ENCODE peak calls at places on chromosomes 16 and 17, in eight cellular contexts. U, F, X, L, E, Q, A and V are unnamed samples.

GRCh38 chr17:66040402-66040801 is 151.5 kb downstream of the CEP112 start:
- DNase-seq in L (no peak), A (no peak), E (no peak), X (no peak), F (no peak), U (peak), Q (peak), V (peak)

GRCh38 chr17:43966276-43966675 is 12.5 kb upstream of the PYY start:
- DNase-seq in U (no peak), X (no peak), L (no peak), A (no peak), Q (no peak), F (no peak), E (no peak), V (no peak)

GRCh38 chr17:77356690-77357201 is 216.0 kb downstream of the SEC14L1 start:
- DNase-seq in X (peak), Q (no peak), U (no peak), F (no peak), A (no peak), E (peak), L (no peak), V (no peak)

GRCh38 chr17:34847939-34848338 is 113.3 kb downstream of the CCT6B start:
- DNase-seq in Q (no peak), E (no peak), A (no peak), U (no peak), L (no peak), F (no peak), X (no peak), V (no peak)

GRCh38 chr17:6636616-6637457 is 3.7 kb downstream of the KIAA0753 start:
- DNase-seq in Q (no peak), A (no peak), F (no peak), E (no peak), U (no peak), X (no peak), L (no peak), V (no peak)

GRCh38 chr17:81251091-81251942 is 12.2 kb downstream of the NDUFAF8 start:
- DNase-seq in A (peak), E (peak), F (no peak), L (no peak), U (no peak), Q (no peak), X (no peak), V (no peak)

GRCh38 chr17:77487211-77487629 is 346.5 kb downstream of the SEC14L1 start:
- DNase-seq in L (no peak), Q (no peak), U (no peak), E (no peak), F (no peak), A (peak), X (no peak), V (no peak)

GRCh38 chr17:5226940-5227878 is 7.5 kb downstream of the SCIMP start:
- DNase-seq in F (no peak), A (no peak), Q (no peak), E (no peak), X (no peak), U (no peak), L (no peak), V (no peak)

GRCh38 chr17:50443492-50444051 is 17.6 kb downstream of the ACSF2 start:
- DNase-seq in X (no peak), F (no peak), L (no peak), Q (no peak), E (peak), U (no peak), A (no peak), V (no peak)

GRCh38 chr16:84482951-84483881 is 21.2 kb downstream of the MEAK7 start:
- DNase-seq in X (no peak), E (no peak), Q (no peak), U (peak), A (no peak), F (no peak), L (no peak), V (no peak)

GRCh38 chr17:4691686-4692085 is 12.3 kb downstream of the PELP1 start:
- DNase-seq in L (no peak), E (no peak), U (no peak), F (no peak), Q (no peak), A (no peak), X (no peak), V (no peak)

GRCh38 chr17:82611140-82612058 is 36.8 kb downstream of the WDR45B start:
- DNase-seq in A (no peak), E (peak), F (no peak), Q (no peak), L (no peak), U (no peak), X (no peak), V (no peak)

GRCh38 chr16:88527937-88528743 is 42.1 kb upstream of the ZC3H18 start:
- DNase-seq in A (peak), E (no peak), Q (no peak), X (no peak), U (no peak), F (no peak), L (no peak), V (no peak)

GRCh38 chr17:56690441-56691291 is 97.2 kb downstream of the NOG start:
- DNase-seq in U (no peak), X (no peak), Q (no peak), L (no peak), E (no peak), A (no peak), F (no peak), V (no peak)
- TF ChIP-seq CTCF in U (no peak), X (no peak), Q (no peak), L (no peak), E (no peak), A (no peak), F (no peak), V (no peak)

GRCh38 chr17:42051645-42052044 is 1.2 kb upstream of the C17orf113 start:
- DNase-seq in Q (peak), L (no peak), A (no peak), X (no peak), U (no peak), F (no peak), E (no peak), V (no peak)

GRCh38 chr17:42052478-42052877 is 2.1 kb upstream of the C17orf113 start:
- DNase-seq in E (no peak), U (no peak), L (no peak), A (no peak), F (no peak), Q (no peak), X (no peak), V (no peak)

GRCh38 chr17:42051013-42051400 is 606 bp upstream of the C17orf113 start:
- DNase-seq in U (no peak), X (no peak), E (no peak), A (no peak), Q (no peak), L (no peak), F (no peak), V (no peak)

GRCh38 chr17:42049834-42050359 is 504 bp downstream of the C17orf113 start:
- DNase-seq in E (no peak), U (no peak), F (no peak), A (no peak), Q (no peak), X (no peak), L (no peak), V (no peak)

DNA sequence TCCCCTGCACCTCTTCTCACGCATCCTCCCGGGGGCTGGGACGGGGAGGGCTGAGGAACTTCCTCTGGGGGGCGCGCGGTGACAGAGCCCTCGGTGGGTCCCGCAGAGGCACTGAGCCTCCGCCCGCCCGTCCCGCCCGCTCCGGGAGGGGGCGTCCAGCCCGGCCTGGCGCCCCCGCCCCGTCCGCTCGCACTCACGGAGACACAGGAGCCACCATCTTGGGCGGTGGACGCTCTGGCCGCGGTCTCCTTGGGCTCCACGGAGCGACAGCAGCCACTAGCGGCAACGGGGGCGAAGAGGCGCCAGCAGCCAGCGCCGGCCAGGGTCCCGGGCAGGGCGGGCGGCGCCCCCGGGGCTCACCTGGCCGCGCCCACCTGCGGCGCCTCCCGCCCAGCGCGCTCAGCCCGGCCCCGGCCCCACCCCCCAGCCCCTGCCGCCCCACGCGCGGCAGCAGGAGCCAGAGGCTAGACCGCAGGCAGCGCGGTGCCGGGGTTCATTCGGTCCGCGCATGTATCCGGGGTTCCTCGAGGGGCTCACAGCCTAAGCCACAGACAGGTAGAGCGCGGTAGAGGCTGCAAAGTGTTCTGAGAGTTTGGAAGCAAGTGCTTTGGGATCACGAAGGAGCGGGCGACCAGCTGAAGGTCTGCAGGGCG is at the start of gene C17orf113:
- DNase-seq in F (no peak), X (peak), L (peak), U (peak), E (peak), A (peak), Q (peak), V (peak)
- TF ChIP-seq CTCF in F (peak), X (no peak), L (peak), U (no peak), E (peak), A (peak), Q (peak), V (peak)

DNA sequence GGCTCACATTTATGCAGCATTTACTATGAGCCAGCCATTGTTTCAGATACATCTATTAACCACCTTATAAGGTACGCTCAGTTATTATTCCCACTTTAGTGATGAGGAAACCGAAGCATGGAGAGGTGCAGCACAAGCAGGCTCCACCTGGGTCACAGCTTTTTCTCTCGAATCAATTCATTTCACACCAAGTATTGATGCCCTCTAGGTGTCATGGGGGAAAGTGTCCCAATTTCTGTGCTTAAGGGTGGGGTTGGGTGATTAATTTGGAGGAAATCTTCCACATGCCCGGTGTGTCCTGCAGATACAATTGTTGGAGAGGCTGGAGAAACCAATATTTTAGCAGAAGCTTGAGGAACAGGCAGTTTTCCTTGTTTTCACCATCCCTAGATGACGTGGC is 62.7 kb upstream of the DNAJA2 start:
- DNase-seq in X (no peak), U (no peak), A (no peak), F (no peak), E (no peak), L (no peak), Q (no peak), V (no peak)
- TF ChIP-seq CTCF in X (no peak), U (no peak), A (no peak), F (no peak), E (no peak), L (no peak), Q (no peak), V (no peak)

DNA sequence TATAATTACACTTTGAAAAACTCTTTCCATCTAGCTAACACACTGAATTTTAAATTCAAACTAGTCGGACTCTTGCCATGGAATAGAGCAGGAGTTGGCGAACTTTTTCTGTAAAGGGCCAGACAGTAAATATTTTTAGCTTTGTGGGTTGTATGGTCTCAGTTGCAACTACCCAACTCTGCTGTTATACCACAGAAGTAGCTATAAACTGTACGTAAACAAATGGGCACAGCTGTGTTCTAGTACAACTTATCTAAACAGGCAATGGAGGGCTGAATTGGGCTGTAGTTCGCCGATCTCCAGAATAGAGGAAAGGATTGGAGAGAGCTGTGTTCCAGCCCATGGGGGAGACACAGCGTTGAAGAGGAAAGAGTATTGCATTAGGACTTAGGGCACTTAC is 8.7 kb downstream of the CNTROB start:
- DNase-seq in A (no peak), X (no peak), F (no peak), U (no peak), L (no peak), Q (no peak), E (no peak), V (no peak)
- TF ChIP-seq CTCF in A (no peak), X (no peak), F (no peak), U (no peak), L (no peak), Q (no peak), E (no peak), V (no peak)

DNA sequence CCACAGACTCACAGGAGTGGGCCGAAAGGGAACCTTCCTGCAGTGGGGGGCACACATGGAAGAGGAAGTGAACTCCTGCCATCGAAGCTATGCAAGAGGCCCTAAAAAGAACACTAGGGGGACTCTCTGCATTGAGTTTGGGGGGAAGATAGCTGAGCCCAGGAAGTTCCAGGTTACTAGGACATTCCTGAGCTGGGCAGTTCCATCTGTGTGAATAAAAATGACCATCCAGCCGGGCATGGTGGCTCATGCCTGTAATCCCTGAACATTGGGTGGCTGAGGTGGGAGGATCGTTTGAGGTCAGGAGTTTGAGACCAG is 211.8 kb downstream of the ZNF423 start:
- DNase-seq in E (peak), A (no peak), Q (no peak), X (no peak), F (peak), U (no peak), L (no peak), V (no peak)
- TF ChIP-seq CTCF in E (peak), A (no peak), Q (peak), X (no peak), F (peak), U (no peak), L (no peak), V (no peak)

GRCh38 chr17:32341141-32341856 is 674 bp downstream of the C17orf75 start:
- DNase-seq in A (no peak), E (no peak), X (no peak), F (no peak), U (no peak), L (no peak), Q (no peak), V (no peak)
- TF ChIP-seq CTCF in A (no peak), E (peak), X (no peak), F (peak), U (peak), L (peak), Q (no peak), V (no peak)

GRCh38 chr16:77406680-77407079 is 28.2 kb downstream of the ADAMTS18 start:
- DNase-seq in Q (no peak), X (no peak), F (peak), A (no peak), U (no peak), L (no peak), E (no peak), V (no peak)
- TF ChIP-seq CTCF in Q (peak), X (no peak), F (peak), A (no peak), U (no peak), L (no peak), E (peak), V (no peak)